ENCODE peak calls at places on chromosomes 16 and 17, in ten cellular contexts. Q is A549; P is AG04450; K is gastrocnemius medialis; X is CD8-positive, alpha-beta T cell; U is lower lobe of right lung; C is right atrium auricular region; J is MM.1S; T is colonic mucosa; Y is lung. I is an unnamed sample.

GRCh38 chr17:76353004-76353598 is 615 bp downstream of the PRPSAP1 start:
- DNase-seq in Q (no peak), P (no peak), K (peak; percentile 12), X (peak; percentile 13), U (peak; percentile 58), C (no peak), J (no peak), T (peak; percentile 33), Y (no peak), I (peak; percentile 47)

GRCh38 chr16:83969771-83970429 is 1.9 kb downstream of the NECAB2 start:
- DNase-seq in Q (no peak), P (no peak), K (peak; percentile 9), X (no peak), U (peak; percentile 39), C (no peak), J (no peak), T (no peak), Y (no peak), I (no peak)

GRCh38 chr16:27199747-27200146 is 3.6 kb upstream of the KDM8 start:
- DNase-seq in Q (no peak), P (no peak), K (no peak), X (peak; percentile 29), U (no peak), C (no peak), J (peak; percentile 85), T (no peak), Y (no peak), I (no peak)

GRCh38 chr17:38897176-38897575 is 27.3 kb downstream of the LASP1 start:
- DNase-seq in Q (no peak), P (no peak), K (peak; percentile 85), X (no peak), U (no peak), C (peak; percentile 73), J (no peak), T (no peak), Y (no peak), I (peak; percentile 31)

GRCh38 chr17:54727624-54728023 is 173.0 kb upstream of the TOM1L1 start:
- DNase-seq in Q (no peak), P (no peak), K (no peak), X (no peak), U (no peak), C (no peak), J (no peak), T (no peak), Y (no peak), I (no peak)

GRCh38 chr17:32783602-32784001 is 93.3 kb downstream of the MYO1D start:
- DNase-seq in Q (peak; percentile 69), P (peak; percentile 27), K (no peak), X (no peak), U (no peak), C (no peak), J (peak; percentile 79), T (no peak), Y (no peak), I (no peak)

GRCh38 chr17:21167303-21167702 is 40.5 kb downstream of the DHRS7B start:
- DNase-seq in Q (no peak), P (no peak), K (peak; percentile 80), X (no peak), U (no peak), C (peak; percentile 56), J (no peak), T (no peak), Y (no peak), I (no peak)

GRCh38 chr16:53541326-53541725 is 38.3 kb upstream of the AKTIP start:
- DNase-seq in Q (no peak), P (no peak), K (no peak), X (no peak), U (no peak), C (no peak), J (no peak), T (no peak), Y (no peak), I (no peak)

GRCh38 chr16:10554569-10554968 is 25.8 kb downstream of the EMP2 start:
- DNase-seq in Q (no peak), P (no peak), K (no peak), X (no peak), U (no peak), C (no peak), J (no peak), T (no peak), Y (no peak), I (no peak)

GRCh38 chr16:10558305-10558704 is 22.1 kb downstream of the EMP2 start:
- DNase-seq in Q (no peak), P (no peak), K (no peak), X (no peak), U (no peak), C (no peak), J (no peak), T (no peak), Y (no peak), I (no peak)

GRCh38 chr16:10558746-10559641 is 21.4 kb downstream of the EMP2 start:
- DNase-seq in Q (no peak), P (no peak), K (peak; percentile 65), X (no peak), U (peak; percentile 68), C (peak; percentile 86), J (no peak), T (peak; percentile 43), Y (peak; percentile 54), I (peak; percentile 29)

GRCh38 chr16:10556240-10556639 is 24.2 kb downstream of the EMP2 start:
- DNase-seq in Q (no peak), P (no peak), K (no peak), X (no peak), U (no peak), C (no peak), J (no peak), T (no peak), Y (no peak), I (no peak)

GRCh38 chr16:10557750-10558149 is 22.6 kb downstream of the EMP2 start:
- DNase-seq in Q (no peak), P (no peak), K (no peak), X (no peak), U (no peak), C (no peak), J (no peak), T (no peak), Y (no peak), I (no peak)
- H3K27ac ChIP-seq in Q (no peak overlapping the region), P (no peak overlapping the region), K (peak overlapping the region; percentile 82), X (no peak overlapping the region), U (peak overlapping the region; percentile 86), C (peak overlapping the region; percentile 96), J (no peak overlapping the region), T (no peak overlapping the region), Y (peak overlapping the region; percentile 86), I (no peak overlapping the region)

DNA sequence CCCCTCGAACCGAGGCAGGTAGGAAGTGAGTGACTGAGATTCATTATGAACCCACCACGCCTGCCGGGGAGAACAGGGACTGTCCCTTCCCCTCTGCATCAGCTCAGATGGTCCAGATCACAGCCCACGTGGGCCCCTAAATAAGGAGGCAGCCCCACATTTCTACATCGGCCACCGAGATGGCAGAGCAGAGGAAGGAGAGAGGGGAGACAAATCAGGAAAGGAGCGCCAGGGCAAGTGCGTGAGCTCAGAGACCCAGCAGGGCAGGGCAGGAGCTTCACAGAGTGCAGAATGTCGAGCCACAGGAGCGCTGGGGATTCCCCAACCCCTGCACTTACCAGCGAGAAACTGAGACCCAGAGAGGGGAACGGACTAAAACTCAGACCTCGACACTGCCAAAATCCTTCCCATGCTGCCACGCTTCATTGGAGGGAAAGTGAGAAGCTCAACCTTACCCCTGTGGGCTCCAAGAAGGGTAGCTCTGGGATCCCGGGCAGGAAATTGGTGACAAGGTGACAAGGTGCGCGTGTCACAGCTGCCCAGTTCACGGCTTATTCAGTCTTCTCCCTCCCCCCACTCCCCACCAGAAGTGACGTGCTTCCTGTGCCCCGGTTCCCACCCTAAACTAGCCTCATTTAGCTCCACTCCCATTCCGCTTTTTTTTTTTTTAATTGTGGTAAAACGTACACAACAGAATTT is at the start of gene ICAM2:
- DNase-seq in Q (no peak), P (no peak), K (peak; percentile 53), X (peak; percentile 88), U (peak; percentile 81), C (no peak), J (peak; percentile 90), T (peak; percentile 67), Y (no peak), I (peak; percentile 70)
- TF ChIP-seq CTCF in Q (no peak), P (no peak), K (no peak), X (no peak), U (no peak), C (no peak), J (no peak), T (no peak), Y (no peak), I (no peak)

GRCh38 chr17:31511176-31511540 is 119.7 kb downstream of the RAB11FIP4 start:
- DNase-seq in Q (no peak), P (no peak), K (no peak), X (no peak), U (no peak), C (no peak), J (no peak), T (peak; percentile 77), Y (no peak), I (peak; percentile 68)

GRCh38 chr17:31510273-31511175 is 119.0 kb downstream of the RAB11FIP4 start:
- DNase-seq in Q (no peak), P (no peak), K (peak; percentile 78), X (no peak), U (no peak), C (no peak), J (no peak), T (no peak), Y (no peak), I (peak; percentile 40)

GRCh38 chr17:31512796-31513195 is 121.3 kb downstream of the RAB11FIP4 start:
- DNase-seq in Q (no peak), P (no peak), K (no peak), X (no peak), U (no peak), C (no peak), J (no peak), T (no peak), Y (no peak), I (no peak)

GRCh38 chr17:31512104-31512740 is 120.7 kb downstream of the RAB11FIP4 start:
- DNase-seq in Q (no peak), P (no peak), K (no peak), X (no peak), U (no peak), C (no peak), J (no peak), T (no peak), Y (no peak), I (no peak)

GRCh38 chr17:31511583-31511982 is 120.1 kb downstream of the RAB11FIP4 start:
- DNase-seq in Q (no peak), P (no peak), K (no peak), X (no peak), U (no peak), C (no peak), J (no peak), T (no peak), Y (no peak), I (no peak)
- H3K27ac ChIP-seq in Q (no peak overlapping the region), P (no peak overlapping the region), K (no peak overlapping the region), X (peak overlapping the region; percentile 66), U (no peak overlapping the region), C (no peak overlapping the region), J (no peak overlapping the region), T (no peak overlapping the region), Y (no peak overlapping the region), I (no peak overlapping the region)

DNA sequence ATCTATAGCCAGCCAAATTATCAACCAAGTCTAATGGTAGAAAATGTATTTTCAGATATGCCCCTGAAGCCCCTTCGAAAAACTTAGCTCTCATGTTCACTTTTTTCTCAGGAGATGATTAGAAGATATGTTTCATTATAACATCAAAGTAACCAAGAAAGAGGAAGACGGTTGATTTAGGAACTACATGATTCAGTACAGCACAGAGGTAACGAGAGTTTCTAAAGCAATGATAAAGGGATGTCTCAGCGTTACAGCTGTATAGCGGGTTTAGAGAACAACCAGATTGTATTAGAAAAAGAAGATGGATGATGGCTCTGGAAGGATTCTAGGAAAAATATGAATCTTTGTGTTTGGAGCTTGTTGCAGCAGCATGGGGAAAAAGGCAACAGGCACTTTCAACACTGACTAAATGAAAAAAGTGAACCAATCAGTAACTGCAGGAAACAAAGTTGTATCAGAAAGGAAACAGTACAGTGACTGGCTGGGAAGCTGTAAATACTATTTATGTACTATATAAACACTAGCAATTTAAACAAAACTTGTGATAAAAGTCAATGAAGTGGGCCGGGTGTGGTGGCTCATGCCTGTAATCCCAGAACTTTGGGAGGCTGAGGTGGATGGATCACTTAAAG is 21.5 kb downstream of the MBTD1 start:
- DNase-seq in Q (no peak), P (no peak), K (no peak), X (no peak), U (no peak), C (no peak), J (no peak), T (no peak), Y (no peak), I (no peak)
- TF ChIP-seq CTCF in Q (no peak), P (no peak), K (no peak), X (no peak), U (no peak), C (no peak), J (no peak), T (no peak), Y (no peak), I (no peak)

I was measured in body of pancreas.